ENCODE peak calls at places on chromosomes 11 and 22, in five cellular contexts. One of them, this sample, is unnamed.

GRCh38 chr11:47296045-47296444 is 26.1 kb downstream of the MADD start:
- DNase-seq in breast epithelium: no peak
- DNase-seq in H9: no peak
- DNase-seq in left ventricle myocardium inferior: no peak
- DNase-seq in body of pancreas: no peak
- DNase-seq in this sample: no peak

GRCh38 chr11:17845431-17845881 is 110.9 kb downstream of the KCNC1 start:
- DNase-seq in breast epithelium: no peak
- DNase-seq in H9: no peak
- DNase-seq in left ventricle myocardium inferior: no peak
- DNase-seq in body of pancreas: no peak
- DNase-seq in this sample: no peak

GRCh38 chr11:59417023-59417422 is 9.2 kb downstream of the OR5A2 start:
- DNase-seq in breast epithelium: no peak
- DNase-seq in H9: no peak
- DNase-seq in left ventricle myocardium inferior: no peak
- DNase-seq in body of pancreas: no peak
- DNase-seq in this sample: no peak

GRCh38 chr11:10522921-10523320 is 18.1 kb downstream of the RNF141 start:
- DNase-seq in breast epithelium: no peak
- DNase-seq in H9: no peak
- DNase-seq in left ventricle myocardium inferior: no peak
- DNase-seq in body of pancreas: no peak
- DNase-seq in this sample: no peak

GRCh38 chr11:69883292-69884255 is 64.4 kb upstream of the FGF3 start:
- DNase-seq in breast epithelium: no peak
- DNase-seq in H9: no peak
- DNase-seq in left ventricle myocardium inferior: no peak
- DNase-seq in body of pancreas: no peak
- DNase-seq in this sample: no peak

GRCh38 chr11:36509265-36509664 is 807 bp downstream of the TRAF6 start:
- DNase-seq in breast epithelium: no peak
- DNase-seq in H9: no peak
- DNase-seq in left ventricle myocardium inferior: no peak
- DNase-seq in body of pancreas: peak; percentile 42
- DNase-seq in this sample: no peak

GRCh38 chr11:726278-726915 is 20.4 kb downstream of the EPS8L2 start:
- DNase-seq in breast epithelium: peak; percentile 88
- DNase-seq in H9: peak; percentile 66
- DNase-seq in left ventricle myocardium inferior: no peak
- DNase-seq in body of pancreas: peak; percentile 89
- DNase-seq in this sample: no peak

GRCh38 chr22:20111045-20111688 is 4.7 kb upstream of the RANBP1 start:
- DNase-seq in breast epithelium: no peak
- DNase-seq in H9: no peak
- DNase-seq in left ventricle myocardium inferior: peak; percentile 6
- DNase-seq in body of pancreas: no peak
- DNase-seq in this sample: no peak

GRCh38 chr22:26439559-26439958 is 10.5 kb downstream of the ASPHD2 start:
- DNase-seq in breast epithelium: no peak
- DNase-seq in H9: no peak
- DNase-seq in left ventricle myocardium inferior: no peak
- DNase-seq in body of pancreas: no peak
- DNase-seq in this sample: no peak

GRCh38 chr11:1047576-1048156 is 11.1 kb upstream of the MUC6 start:
- DNase-seq in breast epithelium: no peak
- DNase-seq in H9: no peak
- DNase-seq in left ventricle myocardium inferior: no peak
- DNase-seq in body of pancreas: no peak
- DNase-seq in this sample: no peak

GRCh38 chr11:30387891-30388861 is 65.3 kb downstream of the ARL14EP start:
- DNase-seq in breast epithelium: no peak
- DNase-seq in H9: no peak
- DNase-seq in left ventricle myocardium inferior: no peak
- DNase-seq in body of pancreas: no peak
- DNase-seq in this sample: no peak

GRCh38 chr11:119205080-119205479 is 1.1 kb upstream of the CBL start:
- DNase-seq in breast epithelium: peak; percentile 39
- DNase-seq in H9: no peak
- DNase-seq in left ventricle myocardium inferior: peak; percentile 32
- DNase-seq in body of pancreas: no peak
- DNase-seq in this sample: no peak

GRCh38 chr11:92764128-92764527 is 205.3 kb upstream of the MTNR1B start:
- DNase-seq in breast epithelium: no peak
- DNase-seq in H9: no peak
- DNase-seq in left ventricle myocardium inferior: no peak
- DNase-seq in body of pancreas: no peak
- DNase-seq in this sample: no peak

GRCh38 chr11:37402663-37403062 is 804.6 kb upstream of the RAG2 start:
- DNase-seq in breast epithelium: no peak
- DNase-seq in H9: no peak
- DNase-seq in left ventricle myocardium inferior: no peak
- DNase-seq in body of pancreas: no peak
- DNase-seq in this sample: no peak

GRCh38 chr22:27110985-27111451 is 453.6 kb downstream of the MIAT start:
- DNase-seq in breast epithelium: no peak
- DNase-seq in H9: peak; percentile 32
- DNase-seq in left ventricle myocardium inferior: no peak
- DNase-seq in body of pancreas: peak; percentile 17
- DNase-seq in this sample: no peak

GRCh38 chr22:32576553-32577255 is 102.1 kb downstream of the FBXO7 start:
- DNase-seq in breast epithelium: no peak
- DNase-seq in H9: no peak
- DNase-seq in left ventricle myocardium inferior: no peak
- DNase-seq in body of pancreas: no peak
- DNase-seq in this sample: no peak

GRCh38 chr11:2524446-2525165 is 79.8 kb downstream of the KCNQ1 start:
- DNase-seq in breast epithelium: peak; percentile 39
- DNase-seq in H9: no peak
- DNase-seq in left ventricle myocardium inferior: no peak
- DNase-seq in body of pancreas: peak; percentile 5
- DNase-seq in this sample: no peak

GRCh38 chr11:68950268-68950667 is 30.5 kb downstream of the MRGPRD start:
- DNase-seq in breast epithelium: no peak
- DNase-seq in H9: peak; percentile 66
- DNase-seq in left ventricle myocardium inferior: no peak
- DNase-seq in body of pancreas: no peak
- DNase-seq in this sample: no peak

GRCh38 chr11:69940246-69940610 is 121.0 kb upstream of the FGF3 start:
- DNase-seq in breast epithelium: no peak
- DNase-seq in H9: no peak
- DNase-seq in left ventricle myocardium inferior: peak; percentile 12
- DNase-seq in body of pancreas: no peak
- DNase-seq in this sample: no peak

GRCh38 chr11:68325183-68325893 is 12.9 kb downstream of the LRP5 start:
- DNase-seq in breast epithelium: no peak
- DNase-seq in H9: peak; percentile 68
- DNase-seq in left ventricle myocardium inferior: no peak
- DNase-seq in body of pancreas: no peak
- DNase-seq in this sample: no peak

GRCh38 chr11:126645206-126645605 is 289.7 kb downstream of the ST3GAL4 start:
- DNase-seq in breast epithelium: no peak
- DNase-seq in H9: no peak
- DNase-seq in left ventricle myocardium inferior: no peak
- DNase-seq in body of pancreas: no peak
- DNase-seq in this sample: no peak

GRCh38 chr11:62923634-62924411 is 2.7 kb upstream of the CHRM1 start:
- DNase-seq in breast epithelium: peak; percentile 51
- DNase-seq in H9: no peak
- DNase-seq in left ventricle myocardium inferior: no peak
- DNase-seq in body of pancreas: peak; percentile 25
- DNase-seq in this sample: no peak

GRCh38 chr11:96337541-96338530 is 5.2 kb downstream of the MAML2 start:
- DNase-seq in breast epithelium: no peak
- DNase-seq in H9: no peak
- DNase-seq in left ventricle myocardium inferior: peak; percentile 30
- DNase-seq in body of pancreas: no peak
- DNase-seq in this sample: no peak

GRCh38 chr11:78840190-78840589 is 265.5 kb upstream of the NARS2 start:
- DNase-seq in breast epithelium: no peak
- DNase-seq in H9: no peak
- DNase-seq in left ventricle myocardium inferior: no peak
- DNase-seq in body of pancreas: no peak
- DNase-seq in this sample: no peak

GRCh38 chr11:67240575-67241389 is 25.5 kb upstream of the GRK2 start:
- DNase-seq in breast epithelium: peak; percentile 76
- DNase-seq in H9: peak; percentile 44
- DNase-seq in left ventricle myocardium inferior: peak; percentile 53
- DNase-seq in body of pancreas: peak; percentile 73
- DNase-seq in this sample: no peak

GRCh38 chr22:37260939-37261338 is 16.9 kb upstream of the RAC2 start:
- DNase-seq in breast epithelium: no peak
- DNase-seq in H9: peak; percentile 78
- DNase-seq in left ventricle myocardium inferior: peak; percentile 55
- DNase-seq in body of pancreas: peak; percentile 70
- DNase-seq in this sample: no peak

GRCh38 chr22:28398355-28398754 is 281.3 kb downstream of the TTC28 start:
- DNase-seq in breast epithelium: no peak
- DNase-seq in H9: no peak
- DNase-seq in left ventricle myocardium inferior: no peak
- DNase-seq in body of pancreas: no peak
- DNase-seq in this sample: no peak

GRCh38 chr11:121964591-121964990 is 151.4 kb downstream of the BLID start:
- DNase-seq in breast epithelium: no peak
- DNase-seq in H9: no peak
- DNase-seq in left ventricle myocardium inferior: no peak
- DNase-seq in body of pancreas: no peak
- DNase-seq in this sample: no peak

GRCh38 chr11:44057340-44057739 is 8.7 kb upstream of the ACCS start:
- DNase-seq in breast epithelium: no peak
- DNase-seq in H9: no peak
- DNase-seq in left ventricle myocardium inferior: no peak
- DNase-seq in body of pancreas: no peak
- DNase-seq in this sample: no peak

GRCh38 chr11:14634813-14635212 is 8.8 kb upstream of the PDE3B start:
- DNase-seq in breast epithelium: no peak
- DNase-seq in H9: no peak
- DNase-seq in left ventricle myocardium inferior: no peak
- DNase-seq in body of pancreas: no peak
- DNase-seq in this sample: no peak

GRCh38 chr11:34960277-34960676 is 43.9 kb downstream of the PDHX start:
- DNase-seq in breast epithelium: peak; percentile 58
- DNase-seq in H9: no peak
- DNase-seq in left ventricle myocardium inferior: peak; percentile 26
- DNase-seq in body of pancreas: peak; percentile 26
- DNase-seq in this sample: no peak

GRCh38 chr22:24423519-24424000 is 3.8 kb upstream of the ADORA2A start:
- DNase-seq in breast epithelium: peak; percentile 64
- DNase-seq in H9: peak; percentile 68
- DNase-seq in left ventricle myocardium inferior: peak; percentile 71
- DNase-seq in body of pancreas: peak; percentile 60
- DNase-seq in this sample: no peak

GRCh38 chr11:65558785-65559509 is 788 bp upstream of the LTBP3 start:
- DNase-seq in breast epithelium: no peak
- DNase-seq in H9: no peak
- DNase-seq in left ventricle myocardium inferior: peak; percentile 76
- DNase-seq in body of pancreas: peak; percentile 79
- DNase-seq in this sample: no peak

GRCh38 chr11:65558002-65558784 is at the start of gene LTBP3:
- DNase-seq in breast epithelium: no peak
- DNase-seq in H9: peak; percentile 71
- DNase-seq in left ventricle myocardium inferior: peak; percentile 87
- DNase-seq in body of pancreas: peak; percentile 88
- DNase-seq in this sample: no peak

GRCh38 chr11:65555693-65556231 is 2.4 kb downstream of the LTBP3 start:
- DNase-seq in breast epithelium: no peak
- DNase-seq in H9: no peak
- DNase-seq in left ventricle myocardium inferior: peak; percentile 64
- DNase-seq in body of pancreas: peak; percentile 35
- DNase-seq in this sample: no peak

GRCh38 chr11:65556470-65557279 is 1.5 kb downstream of the LTBP3 start:
- DNase-seq in breast epithelium: no peak
- DNase-seq in H9: no peak
- DNase-seq in left ventricle myocardium inferior: no peak
- DNase-seq in body of pancreas: no peak
- DNase-seq in this sample: no peak

GRCh38 chr11:65557280-65558001 is 718 bp downstream of the LTBP3 start:
- DNase-seq in breast epithelium: no peak
- DNase-seq in H9: no peak
- DNase-seq in left ventricle myocardium inferior: no peak
- DNase-seq in body of pancreas: peak; percentile 35
- DNase-seq in this sample: no peak
- H3K4me1 ChIP-seq in breast epithelium: peaks cover 29% of the 10 kb centered on the region
- H3K4me1 ChIP-seq in H9: peaks cover 11% of the 10 kb centered on the region
- H3K4me1 ChIP-seq in left ventricle myocardium inferior: peaks cover 84% of the 10 kb centered on the region
- H3K4me1 ChIP-seq in body of pancreas: peaks cover 56% of the 10 kb centered on the region
- H3K4me1 ChIP-seq in this sample: peaks cover 79% of the 10 kb centered on the region

GRCh38 chr11:64233913-64234839 is at the start of gene VEGFB:
- DNase-seq in breast epithelium: no peak
- DNase-seq in H9: no peak
- DNase-seq in left ventricle myocardium inferior: peak; percentile 81
- DNase-seq in body of pancreas: peak; percentile 81
- DNase-seq in this sample: peak; percentile 93
- H3K4me1 ChIP-seq in breast epithelium: peaks cover 8% of the 10 kb centered on the region
- H3K4me1 ChIP-seq in H9: peaks cover 3% of the 10 kb centered on the region
- H3K4me1 ChIP-seq in left ventricle myocardium inferior: peaks cover 72% of the 10 kb centered on the region
- H3K4me1 ChIP-seq in body of pancreas: peaks cover 76% of the 10 kb centered on the region
- H3K4me1 ChIP-seq in this sample: peaks cover 60% of the 10 kb centered on the region

GRCh38 chr11:66116576-66117361 is 46.7 kb downstream of the PACS1 start:
- DNase-seq in breast epithelium: no peak
- DNase-seq in H9: no peak
- DNase-seq in left ventricle myocardium inferior: no peak
- DNase-seq in body of pancreas: no peak
- DNase-seq in this sample: no peak
- H3K4me1 ChIP-seq in breast epithelium: no peaks in the 10 kb centered on the region
- H3K4me1 ChIP-seq in H9: peaks cover 14% of the 10 kb centered on the region
- H3K4me1 ChIP-seq in left ventricle myocardium inferior: peaks cover 71% of the 10 kb centered on the region
- H3K4me1 ChIP-seq in body of pancreas: peaks cover 56% of the 10 kb centered on the region
- H3K4me1 ChIP-seq in this sample: peaks cover 37% of the 10 kb centered on the region

DNA sequence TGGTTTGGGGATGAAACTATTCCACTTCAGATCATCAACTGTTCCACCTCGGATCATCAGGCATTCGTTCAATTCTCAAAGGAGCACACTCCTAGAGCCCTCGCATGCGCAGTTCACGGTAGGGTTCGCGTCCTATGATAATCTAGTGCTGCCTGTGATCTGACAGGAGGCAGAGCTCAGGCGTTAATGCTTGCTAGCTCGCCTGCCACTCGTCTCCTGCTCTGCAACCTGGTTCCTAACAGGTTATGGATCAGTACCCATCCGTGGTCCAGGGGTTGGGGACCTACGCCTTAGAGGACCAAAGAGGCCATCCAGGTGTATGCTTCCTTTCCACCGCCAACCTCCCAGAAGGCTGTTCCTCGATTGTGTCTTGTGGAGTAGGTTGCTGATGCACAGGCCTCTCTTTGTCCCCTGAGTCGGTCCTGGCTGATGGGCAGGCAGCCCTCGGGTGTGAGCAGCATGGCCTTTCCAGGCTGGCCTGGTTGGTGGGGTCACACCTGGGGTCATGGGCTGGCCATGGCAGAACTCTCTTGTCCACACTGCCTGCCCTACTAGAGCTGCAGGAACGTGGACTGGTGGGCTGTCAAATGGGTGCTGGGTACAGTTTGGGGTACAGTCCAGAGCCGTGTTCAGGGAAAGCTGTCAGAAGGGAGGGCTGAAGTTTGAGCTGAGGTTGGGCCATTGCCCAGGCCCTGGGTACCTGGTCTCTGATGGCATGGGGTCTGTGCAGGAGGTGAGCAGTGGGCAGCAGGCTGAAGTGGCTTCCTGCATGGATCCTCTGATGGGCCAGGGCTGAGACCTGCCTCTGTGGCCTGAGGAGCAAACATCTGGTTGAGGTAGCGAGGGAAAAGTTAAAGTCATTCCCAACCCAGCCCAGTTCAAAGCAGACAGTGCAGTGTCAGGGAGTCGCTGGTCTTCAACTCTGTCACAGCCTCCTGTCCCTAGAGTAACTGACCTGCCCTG is 11.1 kb downstream of the PRDM11 start:
- DNase-seq in breast epithelium: peak; percentile 34
- DNase-seq in H9: no peak
- DNase-seq in left ventricle myocardium inferior: no peak
- DNase-seq in body of pancreas: no peak
- DNase-seq in this sample: no peak
- H3K4me1 ChIP-seq in breast epithelium: peaks cover 14% of the 10 kb centered on the region
- H3K4me1 ChIP-seq in H9: no peaks in the 10 kb centered on the region
- H3K4me1 ChIP-seq in left ventricle myocardium inferior: peaks cover 92% of the 10 kb centered on the region
- H3K4me1 ChIP-seq in body of pancreas: peaks cover 36% of the 10 kb centered on the region
- H3K4me1 ChIP-seq in this sample: peaks cover 82% of the 10 kb centered on the region